ENCODE peak calls at places on chromosome 14, in four cellular contexts. R, M, A and Y are unnamed samples.

GRCh38 chr14:88189040-88189839 is 133.8 kb downstream of the KCNK10 start:
- DNase-seq in R (peak; percentile 87), M (peak; percentile 87), A (peak; percentile 88), Y (peak; percentile 32)

GRCh38 chr14:100898465-100898864 is 5.1 kb downstream of the RTL1 start:
- DNase-seq in R (no peak), M (no peak), A (no peak), Y (no peak)

GRCh38 chr14:58640959-58641358 is 3.2 kb downstream of the DACT1 start:
- DNase-seq in R (no peak), M (no peak), A (no peak), Y (no peak)

GRCh38 chr14:96383445-96383844 is 8.5 kb upstream of the AK7 start:
- DNase-seq in R (peak; percentile 65), M (no peak), A (no peak), Y (no peak)

GRCh38 chr14:61322799-61323290 is 1.5 kb downstream of the PRKCH start:
- DNase-seq in R (peak; percentile 2), M (peak; percentile 16), A (peak; percentile 62), Y (no peak)

GRCh38 chr14:84825481-84825880 is 704.5 kb upstream of the FLRT2 start:
- DNase-seq in R (peak; percentile 13), M (no peak), A (no peak), Y (no peak)

GRCh38 chr14:99595034-99595433 is 9.0 kb downstream of the CCDC85C start:
- DNase-seq in R (no peak), M (no peak), A (no peak), Y (no peak)

GRCh38 chr14:55581011-55581806 is 1.2 kb downstream of the KTN1 start:
- DNase-seq in R (no peak), M (peak; percentile 44), A (peak; percentile 46), Y (no peak)

GRCh38 chr14:31360919-31361662 is 59.3 kb downstream of the HEATR5A start:
- DNase-seq in R (peak; percentile 64), M (peak; percentile 4), A (no peak), Y (no peak)

GRCh38 chr14:79265366-79265765 is 945.9 kb downstream of the DIO2 start:
- DNase-seq in R (peak; percentile 73), M (no peak), A (no peak), Y (no peak)

GRCh38 chr14:68962681-68963080 is 16.4 kb downstream of the ACTN1 start:
- DNase-seq in R (no peak), M (no peak), A (no peak), Y (no peak)

GRCh38 chr14:75254901-75255300 is 23.7 kb upstream of the FOS start:
- DNase-seq in R (no peak), M (no peak), A (peak; percentile 65), Y (no peak)

GRCh38 chr14:69749956-69750355 is 17.0 kb upstream of the SRSF5 start:
- DNase-seq in R (no peak), M (no peak), A (peak; percentile 67), Y (no peak)

GRCh38 chr14:99230271-99231141 is 41.5 kb downstream of the BCL11B start:
- DNase-seq in R (no peak), M (no peak), A (no peak), Y (no peak)

GRCh38 chr14:94936411-94936892 is 166.5 kb upstream of the GSC start:
- DNase-seq in R (no peak), M (no peak), A (no peak), Y (no peak)

GRCh38 chr14:99531221-99532096 is 50.2 kb downstream of the CCNK start:
- DNase-seq in R (peak; percentile 81), M (no peak), A (no peak), Y (no peak)

GRCh38 chr14:61451891-61452400 is 130.6 kb downstream of the PRKCH start:
- DNase-seq in R (no peak), M (no peak), A (no peak), Y (no peak)

GRCh38 chr14:55731881-55732498 is 152.0 kb downstream of the KTN1 start:
- DNase-seq in R (peak; percentile 24), M (no peak), A (peak; percentile 45), Y (no peak)

GRCh38 chr14:105891631-105892452 is 365.5 kb downstream of the TMEM121 start:
- DNase-seq in R (no peak), M (no peak), A (no peak), Y (no peak)

GRCh38 chr14:74502236-74503019 is 8.9 kb downstream of the ISCA2 start:
- DNase-seq in R (peak; percentile 45), M (peak; percentile 60), A (peak; percentile 50), Y (no peak)

GRCh38 chr14:73188501-73188903 is 48.8 kb upstream of the PAPLN start:
- DNase-seq in R (peak; percentile 84), M (peak; percentile 45), A (no peak), Y (no peak)

GRCh38 chr14:50608302-50608851 is 48.4 kb downstream of the ATL1 start:
- DNase-seq in R (no peak), M (no peak), A (no peak), Y (no peak)

GRCh38 chr14:81751198-81751597 is 217.5 kb upstream of the SEL1L start:
- DNase-seq in R (no peak), M (no peak), A (no peak), Y (no peak)

GRCh38 chr14:96184737-96185136 is 19.9 kb upstream of the BDKRB2 start:
- DNase-seq in R (peak; percentile 55), M (no peak), A (no peak), Y (no peak)

GRCh38 chr14:99133563-99134332 is 138.2 kb downstream of the BCL11B start:
- DNase-seq in R (no peak), M (no peak), A (no peak), Y (no peak)

GRCh38 chr14:50117456-50117855 is 1.1 kb upstream of the VCPKMT start:
- DNase-seq in R (no peak), M (no peak), A (no peak), Y (no peak)

GRCh38 chr14:69500736-69501135 is 16.2 kb downstream of the PLEKHD1 start:
- DNase-seq in R (no peak), M (no peak), A (no peak), Y (no peak)

GRCh38 chr14:91901449-91902250 is 34.3 kb upstream of the TC2N start:
- DNase-seq in R (no peak), M (no peak), A (no peak), Y (no peak)

GRCh38 chr14:32602699-32603098 is 273.6 kb downstream of the AKAP6 start:
- DNase-seq in R (no peak), M (no peak), A (no peak), Y (no peak)

GRCh38 chr14:67418368-67419174 is 6.6 kb upstream of the PLEK2 start:
- DNase-seq in R (peak; percentile 39), M (peak; percentile 35), A (peak; percentile 56), Y (no peak)

GRCh38 chr14:74014299-74014698 is 4.8 kb downstream of the ENTPD5 start:
- DNase-seq in R (no peak), M (peak; percentile 74), A (peak; percentile 40), Y (no peak)

GRCh38 chr14:102863381-102863780 is 59.1 kb upstream of the AMN start:
- DNase-seq in R (no peak), M (no peak), A (no peak), Y (no peak)

GRCh38 chr14:98819867-98820206 is 452.2 kb downstream of the BCL11B start:
- DNase-seq in R (no peak), M (no peak), A (no peak), Y (no peak)

GRCh38 chr14:95311752-95312151 is 8.0 kb downstream of the CLMN start:
- DNase-seq in R (no peak), M (peak; percentile 31), A (no peak), Y (no peak)